ENCODE peak calls at places on chromosomes 5 and 9, in six cellular contexts. Z is T-helper 17 cell, F is keratinocyte, K is GM23248, H is stomach, A is breast epithelium. E is an unnamed sample.

GRCh38 chr5:87499478-87500410 is 87.0 kb upstream of the CCNH start:
- DNase-seq in A (no peak), Z (no peak), F (no peak), H (no peak), K (peak; percentile 52), E (no peak)

GRCh38 chr9:88737876-88738275 is 202.9 kb downstream of the NXNL2 start:
- DNase-seq in K (no peak), Z (no peak), F (no peak), H (no peak), A (no peak), E (no peak)

GRCh38 chr5:38060354-38060753 is 198.0 kb upstream of the EGFLAM start:
- DNase-seq in H (no peak), Z (no peak), A (no peak), F (no peak), K (peak; percentile 6), E (no peak)

GRCh38 chr5:177447066-177447610 is 524 bp downstream of the PRR7 start:
- DNase-seq in F (no peak), K (peak; percentile 76), Z (peak; percentile 78), A (no peak), H (peak; percentile 46), E (peak; percentile 70)

GRCh38 chr5:176371621-176372539 is 6.6 kb downstream of the ARL10 start:
- DNase-seq in Z (no peak), A (no peak), H (no peak), K (no peak), F (no peak), E (no peak)

GRCh38 chr5:668299-668995 is 24.7 kb downstream of the TPPP start:
- DNase-seq in Z (no peak), A (no peak), H (no peak), F (no peak), K (no peak), E (no peak)

GRCh38 chr5:142716963-142717362 is 31.1 kb upstream of the FGF1 start:
- DNase-seq in H (peak; percentile 52), F (no peak), K (peak; percentile 82), A (peak; percentile 80), Z (no peak), E (peak; percentile 76)

GRCh38 chr5:126178521-126178920 is 244.7 kb upstream of the GRAMD2B start:
- DNase-seq in H (no peak), F (no peak), K (peak; percentile 53), Z (no peak), A (no peak), E (no peak)

GRCh38 chr5:135457424-135458071 is 5.4 kb upstream of the TIFAB start:
- DNase-seq in F (no peak), Z (peak; percentile 14), H (peak; percentile 60), A (no peak), K (peak; percentile 74), E (peak; percentile 59)

GRCh38 chr5:171984748-171985419 is 21.6 kb downstream of the FBXW11 start:
- DNase-seq in H (no peak), F (peak; percentile 84), Z (no peak), A (no peak), K (peak; percentile 79), E (peak; percentile 54)

GRCh38 chr9:37529111-37529510 is 43.4 kb downstream of the POLR1E start:
- DNase-seq in F (no peak), Z (peak; percentile 62), H (peak; percentile 45), K (no peak), A (peak; percentile 75), E (no peak)

GRCh38 chr5:43336159-43336558 is 22.9 kb upstream of the HMGCS1 start:
- DNase-seq in Z (no peak), H (no peak), A (no peak), K (no peak), F (no peak), E (no peak)

GRCh38 chr5:43335681-43336080 is 22.5 kb upstream of the HMGCS1 start:
- DNase-seq in H (no peak), Z (no peak), K (no peak), F (no peak), A (no peak), E (no peak)

DNA sequence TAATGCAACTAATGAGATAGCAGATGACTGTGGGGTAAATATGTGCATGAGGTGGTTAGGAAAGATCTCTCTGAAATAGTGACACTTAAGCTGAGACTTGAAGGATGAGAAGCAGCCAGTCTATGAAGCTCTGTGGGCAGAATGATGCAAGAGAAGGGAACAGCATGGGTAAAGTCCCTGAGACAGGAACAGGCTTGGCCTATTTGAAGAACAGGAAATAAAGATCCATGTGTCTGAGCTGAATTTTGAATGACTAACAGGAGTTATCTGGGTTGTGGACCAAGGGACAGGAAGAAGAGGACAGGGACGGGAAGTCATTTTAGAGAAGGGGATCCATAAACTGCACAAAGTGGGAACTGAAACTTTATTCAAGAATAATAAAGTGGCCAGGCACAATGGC is 25.6 kb upstream of the HMGCS1 start:
- DNase-seq in Z (no peak), A (no peak), F (no peak), H (no peak), K (no peak), E (no peak)
- H3K9me3 ChIP-seq in Z (peaks cover 5% of the 10 kb centered on the region), A (peaks cover 30% of the 10 kb centered on the region), F (peaks cover 16% of the 10 kb centered on the region), H (no peaks in the 10 kb centered on the region), K (no peaks in the 10 kb centered on the region), E (peaks cover 9% of the 10 kb centered on the region)

GRCh38 chr9:138010274-138010800 is 132.8 kb downstream of the CACNA1B start:
- DNase-seq in A (no peak), H (peak; percentile 7), Z (no peak), F (no peak), K (no peak), E (peak; percentile 70)
- H3K9me3 ChIP-seq in A (no peaks in the 10 kb centered on the region), H (no peaks in the 10 kb centered on the region), Z (no peaks in the 10 kb centered on the region), F (no peaks in the 10 kb centered on the region), K (no peaks in the 10 kb centered on the region), E (no peaks in the 10 kb centered on the region)

DNA sequence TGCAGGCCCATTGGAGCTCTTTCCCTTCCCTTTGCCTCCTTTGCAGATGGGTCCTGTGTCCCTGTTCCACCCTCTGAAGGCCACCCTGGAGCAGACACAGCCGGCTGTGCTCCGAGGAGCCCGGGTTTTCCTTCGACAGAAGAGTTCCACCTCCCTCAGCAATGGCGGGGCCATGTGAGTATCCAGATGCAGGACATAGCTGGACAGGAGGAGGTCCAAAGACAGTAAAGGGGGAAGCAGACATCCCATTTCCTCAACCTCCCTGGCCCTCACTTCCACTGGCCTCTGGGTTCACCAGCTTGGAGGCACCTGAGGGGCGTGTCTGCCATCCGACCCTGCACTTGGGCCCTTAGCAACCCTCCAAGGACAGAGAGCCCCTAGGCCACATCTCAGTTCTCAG is 237.9 kb downstream of the CACNA1B start:
- DNase-seq in A (no peak), K (no peak), F (no peak), H (peak; percentile 22), Z (no peak), E (no peak)
- H3K9me3 ChIP-seq in A (no peaks in the 10 kb centered on the region), K (no peaks in the 10 kb centered on the region), F (peaks cover 6% of the 10 kb centered on the region), H (no peaks in the 10 kb centered on the region), Z (no peaks in the 10 kb centered on the region), E (no peaks in the 10 kb centered on the region)

DNA sequence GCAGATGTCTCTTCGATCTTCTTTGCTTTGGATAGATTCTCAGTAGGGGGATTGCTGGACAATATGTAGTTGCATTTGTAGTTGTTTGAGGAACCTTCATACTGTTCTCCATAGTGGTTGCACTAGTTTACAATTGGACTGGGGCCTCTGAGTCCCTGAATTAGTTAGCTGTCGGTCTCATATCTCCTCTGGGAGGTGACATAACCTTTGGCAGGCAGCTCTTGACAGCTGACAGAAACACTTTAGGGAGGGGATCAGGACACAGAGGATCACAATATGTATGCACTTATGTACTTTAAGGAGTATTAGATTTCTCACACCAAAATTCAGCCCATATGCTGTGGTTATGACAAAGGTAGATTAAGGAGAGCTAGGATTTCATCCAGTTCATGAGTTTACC is 1279.9 kb upstream of the DMAC1 start:
- DNase-seq in Z (no peak), F (no peak), K (no peak), H (no peak), A (no peak), E (no peak)
- H3K9me3 ChIP-seq in Z (no peaks in the 10 kb centered on the region), F (no peaks in the 10 kb centered on the region), K (peaks cover 3% of the 10 kb centered on the region), H (no peaks in the 10 kb centered on the region), A (no peaks in the 10 kb centered on the region), E (no peaks in the 10 kb centered on the region)

GRCh38 chr9:117796681-117797080 is 92.5 kb downstream of the TLR4 start:
- DNase-seq in F (no peak), A (no peak), H (no peak), K (peak; percentile 78), Z (no peak), E (no peak)

GRCh38 chr9:117800389-117800788 is 96.2 kb downstream of the TLR4 start:
- DNase-seq in A (no peak), F (no peak), K (no peak), Z (no peak), H (no peak), E (no peak)

GRCh38 chr9:117795271-117795670 is 91.1 kb downstream of the TLR4 start:
- DNase-seq in Z (no peak), K (no peak), A (no peak), F (no peak), H (no peak), E (no peak)
- H3K9me3 ChIP-seq in Z (no peaks in the 10 kb centered on the region), K (no peaks in the 10 kb centered on the region), A (peaks cover 6% of the 10 kb centered on the region), F (no peaks in the 10 kb centered on the region), H (no peaks in the 10 kb centered on the region), E (no peaks in the 10 kb centered on the region)

GRCh38 chr5:123936548-123936947 is 424.6 kb downstream of the CSNK1G3 start:
- DNase-seq in H (no peak), A (no peak), Z (no peak), K (no peak), F (no peak), E (no peak)
- H3K9me3 ChIP-seq in H (peaks cover 6% of the 10 kb centered on the region), A (peaks cover 31% of the 10 kb centered on the region), Z (no peaks in the 10 kb centered on the region), K (no peaks in the 10 kb centered on the region), F (no peaks in the 10 kb centered on the region), E (peaks cover 8% of the 10 kb centered on the region)

DNA sequence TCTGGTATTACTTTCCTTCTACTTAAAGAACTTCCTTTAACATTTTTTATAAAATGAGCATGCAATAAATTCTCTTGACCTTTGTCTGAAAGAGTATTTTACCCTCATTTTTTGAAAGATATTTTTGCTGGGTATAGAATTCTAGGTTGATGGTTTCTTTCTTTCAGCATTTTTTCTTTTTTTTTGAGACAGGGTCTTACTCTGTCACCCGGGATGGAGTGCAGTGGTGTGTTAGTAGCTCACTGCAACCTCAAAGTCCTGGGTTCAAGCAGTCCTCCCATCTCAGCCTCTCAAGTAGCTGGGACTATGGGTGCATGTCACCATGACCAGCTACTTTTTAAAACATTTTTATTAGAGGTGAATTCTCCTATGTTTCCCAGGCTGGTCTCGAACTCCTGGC is 10.7 kb upstream of the TSC1 start:
- DNase-seq in K (no peak), F (no peak), H (no peak), Z (no peak), A (no peak), E (no peak)
- H3K9me3 ChIP-seq in K (no peaks in the 10 kb centered on the region), F (no peaks in the 10 kb centered on the region), H (peaks cover 5% of the 10 kb centered on the region), Z (no peaks in the 10 kb centered on the region), A (peaks cover 16% of the 10 kb centered on the region), E (no peaks in the 10 kb centered on the region)

DNA sequence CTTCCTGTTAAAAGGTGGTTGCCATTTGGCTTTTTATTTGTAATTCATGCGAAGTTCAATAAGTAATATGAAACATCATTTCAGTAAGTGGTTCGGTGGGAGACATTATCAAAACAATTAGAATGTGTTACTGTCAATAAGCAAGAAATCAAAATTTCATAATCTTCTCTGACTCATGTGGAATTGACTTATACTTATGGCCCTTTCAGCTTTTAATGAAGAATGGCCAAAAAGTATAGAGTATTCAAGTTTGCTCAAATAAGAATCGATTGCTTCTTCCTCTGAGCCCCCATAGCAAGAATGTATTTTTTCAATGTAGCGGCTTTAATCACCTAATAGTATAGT is 174.5 kb downstream of the AOPEP start:
- DNase-seq in A (no peak), K (no peak), Z (no peak), F (no peak), H (no peak), E (no peak)
- H3K9me3 ChIP-seq in A (no peaks in the 10 kb centered on the region), K (no peaks in the 10 kb centered on the region), Z (no peaks in the 10 kb centered on the region), F (no peaks in the 10 kb centered on the region), H (no peaks in the 10 kb centered on the region), E (no peaks in the 10 kb centered on the region)

E was measured in SJCRH30.